ENCODE peak calls at places on chromosomes 4 and X, in eight cellular contexts. One of them, this sample, is unnamed.

GRCh38 chrX:106862972-106863688 is 40.0 kb downstream of the RIPPLY1 start:
- DNase-seq in SJSA1: no peak
- DNase-seq in heart right ventricle: no peak
- DNase-seq in psoas muscle: no peak
- DNase-seq in testis: peak; percentile 12
- DNase-seq in spleen: peak; percentile 63
- DNase-seq in breast epithelium: no peak
- DNase-seq in OCI-LY7: peak; percentile 30
- DNase-seq in this sample: no peak

GRCh38 chr4:184416913-184417734 is 57.2 kb downstream of the IRF2 start:
- DNase-seq in SJSA1: peak; percentile 41
- DNase-seq in heart right ventricle: no peak
- DNase-seq in psoas muscle: no peak
- DNase-seq in testis: no peak
- DNase-seq in spleen: no peak
- DNase-seq in breast epithelium: no peak
- DNase-seq in OCI-LY7: peak; percentile 59
- DNase-seq in this sample: no peak

GRCh38 chr4:144507309-144508101 is 138.5 kb upstream of the HHIP start:
- DNase-seq in SJSA1: no peak
- DNase-seq in heart right ventricle: no peak
- DNase-seq in psoas muscle: no peak
- DNase-seq in testis: no peak
- DNase-seq in spleen: no peak
- DNase-seq in breast epithelium: no peak
- DNase-seq in OCI-LY7: no peak
- DNase-seq in this sample: no peak

GRCh38 chr4:80709082-80709869 is 321.2 kb upstream of the BMP3 start:
- DNase-seq in SJSA1: no peak
- DNase-seq in heart right ventricle: no peak
- DNase-seq in psoas muscle: no peak
- DNase-seq in testis: no peak
- DNase-seq in spleen: no peak
- DNase-seq in breast epithelium: no peak
- DNase-seq in OCI-LY7: no peak
- DNase-seq in this sample: no peak

GRCh38 chr4:72377491-72378194 is 191.4 kb downstream of the ADAMTS3 start:
- DNase-seq in SJSA1: no peak
- DNase-seq in heart right ventricle: no peak
- DNase-seq in psoas muscle: no peak
- DNase-seq in testis: no peak
- DNase-seq in spleen: no peak
- DNase-seq in breast epithelium: no peak
- DNase-seq in OCI-LY7: no peak
- DNase-seq in this sample: no peak

GRCh38 chr4:98919996-98920395 is 8.9 kb downstream of the EIF4E start:
- DNase-seq in SJSA1: no peak
- DNase-seq in heart right ventricle: no peak
- DNase-seq in psoas muscle: no peak
- DNase-seq in testis: no peak
- DNase-seq in spleen: no peak
- DNase-seq in breast epithelium: no peak
- DNase-seq in OCI-LY7: no peak
- DNase-seq in this sample: no peak

GRCh38 chr4:58734030-58734673 is 1624.0 kb upstream of the IGFBP7 start:
- DNase-seq in SJSA1: no peak
- DNase-seq in heart right ventricle: no peak
- DNase-seq in psoas muscle: no peak
- DNase-seq in testis: no peak
- DNase-seq in spleen: no peak
- DNase-seq in breast epithelium: no peak
- DNase-seq in OCI-LY7: no peak
- DNase-seq in this sample: no peak

GRCh38 chr4:11488657-11489448 is 60.2 kb upstream of the HS3ST1 start:
- DNase-seq in SJSA1: no peak
- DNase-seq in heart right ventricle: no peak
- DNase-seq in psoas muscle: no peak
- DNase-seq in testis: no peak
- DNase-seq in spleen: no peak
- DNase-seq in breast epithelium: no peak
- DNase-seq in OCI-LY7: no peak
- DNase-seq in this sample: no peak

GRCh38 chrX:3577551-3577950 is 135.9 kb downstream of the PRKX start:
- DNase-seq in SJSA1: no peak
- DNase-seq in heart right ventricle: no peak
- DNase-seq in psoas muscle: no peak
- DNase-seq in testis: no peak
- DNase-seq in spleen: no peak
- DNase-seq in breast epithelium: no peak
- DNase-seq in OCI-LY7: no peak
- DNase-seq in this sample: no peak

GRCh38 chrX:130829526-130830515 is 73.2 kb downstream of the ENOX2 start:
- DNase-seq in SJSA1: no peak
- DNase-seq in heart right ventricle: no peak
- DNase-seq in psoas muscle: no peak
- DNase-seq in testis: no peak
- DNase-seq in spleen: no peak
- DNase-seq in breast epithelium: no peak
- DNase-seq in OCI-LY7: no peak
- DNase-seq in this sample: no peak

GRCh38 chrX:105636667-105637066 is 185.7 kb upstream of the NRK start:
- DNase-seq in SJSA1: no peak
- DNase-seq in heart right ventricle: no peak
- DNase-seq in psoas muscle: no peak
- DNase-seq in testis: no peak
- DNase-seq in spleen: no peak
- DNase-seq in breast epithelium: no peak
- DNase-seq in OCI-LY7: no peak
- DNase-seq in this sample: no peak

GRCh38 chr4:57465321-57466056 is 355.3 kb upstream of the IGFBP7 start:
- DNase-seq in SJSA1: no peak
- DNase-seq in heart right ventricle: no peak
- DNase-seq in psoas muscle: no peak
- DNase-seq in testis: no peak
- DNase-seq in spleen: no peak
- DNase-seq in breast epithelium: no peak
- DNase-seq in OCI-LY7: no peak
- DNase-seq in this sample: no peak

GRCh38 chr4:82666970-82667665 is 105.3 kb upstream of the TMEM150C start:
- DNase-seq in SJSA1: no peak
- DNase-seq in heart right ventricle: no peak
- DNase-seq in psoas muscle: no peak
- DNase-seq in testis: no peak
- DNase-seq in spleen: no peak
- DNase-seq in breast epithelium: no peak
- DNase-seq in OCI-LY7: no peak
- DNase-seq in this sample: no peak

GRCh38 chrX:22742174-22742573 is 257.6 kb upstream of the DDX53 start:
- DNase-seq in SJSA1: no peak
- DNase-seq in heart right ventricle: no peak
- DNase-seq in psoas muscle: no peak
- DNase-seq in testis: no peak
- DNase-seq in spleen: no peak
- DNase-seq in breast epithelium: no peak
- DNase-seq in OCI-LY7: no peak
- DNase-seq in this sample: no peak

GRCh38 chr4:16642897-16643296 is 255.5 kb downstream of the LDB2 start:
- DNase-seq in SJSA1: no peak
- DNase-seq in heart right ventricle: no peak
- DNase-seq in psoas muscle: no peak
- DNase-seq in testis: no peak
- DNase-seq in spleen: no peak
- DNase-seq in breast epithelium: no peak
- DNase-seq in OCI-LY7: no peak
- DNase-seq in this sample: no peak

GRCh38 chr4:118224239-118224829 is 128.5 kb downstream of the PRSS12 start:
- DNase-seq in SJSA1: peak; percentile 39
- DNase-seq in heart right ventricle: no peak
- DNase-seq in psoas muscle: no peak
- DNase-seq in testis: no peak
- DNase-seq in spleen: no peak
- DNase-seq in breast epithelium: no peak
- DNase-seq in OCI-LY7: peak; percentile 55
- DNase-seq in this sample: no peak

GRCh38 chrX:15947648-15948317 is 93.2 kb upstream of the AP1S2 start:
- DNase-seq in SJSA1: peak; percentile 41
- DNase-seq in heart right ventricle: no peak
- DNase-seq in psoas muscle: no peak
- DNase-seq in testis: peak; percentile 18
- DNase-seq in spleen: no peak
- DNase-seq in breast epithelium: no peak
- DNase-seq in OCI-LY7: no peak
- DNase-seq in this sample: no peak

GRCh38 chr4:145888393-145888792 is 50.2 kb downstream of the ZNF827 start:
- DNase-seq in SJSA1: no peak
- DNase-seq in heart right ventricle: no peak
- DNase-seq in psoas muscle: no peak
- DNase-seq in testis: no peak
- DNase-seq in spleen: no peak
- DNase-seq in breast epithelium: no peak
- DNase-seq in OCI-LY7: peak; percentile 13
- DNase-seq in this sample: no peak

DNA sequence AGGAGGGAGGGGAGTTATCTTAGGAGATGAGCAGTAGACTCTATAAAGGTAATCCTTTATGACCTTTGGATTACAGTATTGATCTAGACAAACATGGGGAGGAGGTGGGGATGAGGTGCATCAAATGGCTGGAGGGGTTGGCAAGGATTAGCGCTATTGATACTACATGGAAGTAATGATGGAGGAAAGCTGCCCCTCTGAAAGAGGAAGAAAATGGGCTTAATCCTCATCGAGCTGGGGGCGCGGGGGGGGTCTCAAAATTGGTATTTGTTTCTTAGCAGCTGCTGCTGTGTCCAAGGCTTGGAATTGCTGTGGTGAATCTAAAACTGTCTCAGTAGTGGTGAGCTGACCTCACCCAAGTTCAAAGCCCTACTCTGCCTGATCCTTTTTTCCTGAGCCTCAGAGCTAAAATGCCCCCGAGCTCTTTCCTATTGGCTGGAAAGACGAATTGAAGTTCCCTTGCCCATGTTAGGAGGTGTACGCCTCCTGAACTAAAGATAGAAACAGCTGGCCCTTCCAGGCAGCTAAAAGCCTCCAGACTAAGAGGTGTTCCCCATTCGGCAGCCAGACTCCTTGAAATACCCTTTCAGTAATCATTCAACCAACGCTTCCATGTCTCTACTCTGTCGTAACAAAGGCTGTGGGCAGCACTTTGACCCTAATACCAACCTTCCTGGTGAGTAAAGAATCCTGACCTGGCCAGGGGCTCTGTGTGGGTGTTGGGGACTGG is at the start of gene ITGB1BP2:
- DNase-seq in SJSA1: no peak
- DNase-seq in heart right ventricle: no peak
- DNase-seq in psoas muscle: no peak
- DNase-seq in testis: peak; percentile 39
- DNase-seq in spleen: no peak
- DNase-seq in breast epithelium: no peak
- DNase-seq in OCI-LY7: no peak
- DNase-seq in this sample: no peak
- H3K27ac ChIP-seq in SJSA1: no peak within 1 kb of the TSS
- H3K27ac ChIP-seq in heart right ventricle: peak within 1 kb of the TSS; percentile 84
- H3K27ac ChIP-seq in psoas muscle: peak within 1 kb of the TSS; percentile 80
- H3K27ac ChIP-seq in testis: no peak within 1 kb of the TSS
- H3K27ac ChIP-seq in spleen: peak within 1 kb of the TSS; percentile 25
- H3K27ac ChIP-seq in breast epithelium: no peak within 1 kb of the TSS
- H3K27ac ChIP-seq in OCI-LY7: no peak within 1 kb of the TSS
- H3K27ac ChIP-seq in this sample: no peak within 1 kb of the TSS

GRCh38 chr4:33714971-33715370 is 2529.3 kb downstream of the ARAP2 start:
- DNase-seq in SJSA1: no peak
- DNase-seq in heart right ventricle: no peak
- DNase-seq in psoas muscle: no peak
- DNase-seq in testis: no peak
- DNase-seq in spleen: no peak
- DNase-seq in breast epithelium: no peak
- DNase-seq in OCI-LY7: no peak
- DNase-seq in this sample: no peak
- H3K27ac ChIP-seq in SJSA1: no peak overlapping the region
- H3K27ac ChIP-seq in heart right ventricle: no peak overlapping the region
- H3K27ac ChIP-seq in psoas muscle: no peak overlapping the region
- H3K27ac ChIP-seq in testis: no peak overlapping the region
- H3K27ac ChIP-seq in spleen: no peak overlapping the region
- H3K27ac ChIP-seq in breast epithelium: no peak overlapping the region
- H3K27ac ChIP-seq in OCI-LY7: no peak overlapping the region
- H3K27ac ChIP-seq in this sample: no peak overlapping the region

GRCh38 chr4:165330071-165330470 is 2.6 kb downstream of the MSMO1 start:
- DNase-seq in SJSA1: no peak
- DNase-seq in heart right ventricle: no peak
- DNase-seq in psoas muscle: no peak
- DNase-seq in testis: no peak
- DNase-seq in spleen: no peak
- DNase-seq in breast epithelium: no peak
- DNase-seq in OCI-LY7: no peak
- DNase-seq in this sample: no peak

GRCh38 chr4:165328101-165328425 is 594 bp downstream of the MSMO1 start:
- DNase-seq in SJSA1: no peak
- DNase-seq in heart right ventricle: no peak
- DNase-seq in psoas muscle: no peak
- DNase-seq in testis: no peak
- DNase-seq in spleen: no peak
- DNase-seq in breast epithelium: no peak
- DNase-seq in OCI-LY7: no peak
- DNase-seq in this sample: no peak

GRCh38 chr4:165326831-165327210 is 648 bp upstream of the MSMO1 start:
- DNase-seq in SJSA1: no peak
- DNase-seq in heart right ventricle: no peak
- DNase-seq in psoas muscle: peak; percentile 15
- DNase-seq in testis: peak; percentile 77
- DNase-seq in spleen: peak; percentile 77
- DNase-seq in breast epithelium: no peak
- DNase-seq in OCI-LY7: peak; percentile 62
- DNase-seq in this sample: peak; percentile 55

GRCh38 chr4:165327211-165328100 is at the start of gene MSMO1:
- DNase-seq in SJSA1: peak; percentile 96
- DNase-seq in heart right ventricle: peak; percentile 99
- DNase-seq in psoas muscle: peak; percentile 99
- DNase-seq in testis: peak; percentile 100
- DNase-seq in spleen: peak; percentile 100
- DNase-seq in breast epithelium: peak; percentile 99
- DNase-seq in OCI-LY7: peak; percentile 99
- DNase-seq in this sample: peak; percentile 100

DNA sequence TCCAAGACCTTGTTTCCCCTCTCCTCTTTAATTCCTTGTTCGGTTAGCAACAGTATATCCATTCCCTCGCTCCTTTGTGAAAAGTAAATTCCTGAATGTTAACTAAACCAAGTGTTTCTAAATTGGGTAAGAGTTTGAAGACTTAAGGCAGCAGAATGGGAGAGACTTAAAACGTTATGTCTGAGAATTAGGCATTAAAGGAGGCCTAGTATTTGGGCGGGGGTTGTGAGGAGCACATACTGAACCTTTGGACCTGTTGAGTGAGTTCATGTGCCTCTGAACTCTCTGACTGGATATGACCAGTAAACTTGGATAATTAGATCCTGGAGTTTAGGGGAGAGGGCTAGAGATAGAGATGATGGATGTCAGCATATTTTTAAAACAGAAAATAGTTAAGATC is 1.2 kb downstream of the MSMO1 start:
- DNase-seq in SJSA1: no peak
- DNase-seq in heart right ventricle: no peak
- DNase-seq in psoas muscle: no peak
- DNase-seq in testis: no peak
- DNase-seq in spleen: no peak
- DNase-seq in breast epithelium: no peak
- DNase-seq in OCI-LY7: no peak
- DNase-seq in this sample: no peak
- H3K27ac ChIP-seq in SJSA1: no peak overlapping the region
- H3K27ac ChIP-seq in heart right ventricle: no peak overlapping the region
- H3K27ac ChIP-seq in psoas muscle: no peak overlapping the region
- H3K27ac ChIP-seq in testis: peak overlapping the region; percentile 91
- H3K27ac ChIP-seq in spleen: no peak overlapping the region
- H3K27ac ChIP-seq in breast epithelium: no peak overlapping the region
- H3K27ac ChIP-seq in OCI-LY7: peak overlapping the region; percentile 73
- H3K27ac ChIP-seq in this sample: no peak overlapping the region

GRCh38 chrX:144006811-144007210 is 122.9 kb downstream of the UBE2NL start:
- DNase-seq in SJSA1: no peak
- DNase-seq in heart right ventricle: no peak
- DNase-seq in psoas muscle: no peak
- DNase-seq in testis: no peak
- DNase-seq in spleen: no peak
- DNase-seq in breast epithelium: no peak
- DNase-seq in OCI-LY7: no peak
- DNase-seq in this sample: no peak
- H3K27ac ChIP-seq in SJSA1: no peak overlapping the region
- H3K27ac ChIP-seq in heart right ventricle: no peak overlapping the region
- H3K27ac ChIP-seq in psoas muscle: no peak overlapping the region
- H3K27ac ChIP-seq in testis: no peak overlapping the region
- H3K27ac ChIP-seq in spleen: no peak overlapping the region
- H3K27ac ChIP-seq in breast epithelium: no peak overlapping the region
- H3K27ac ChIP-seq in OCI-LY7: no peak overlapping the region
- H3K27ac ChIP-seq in this sample: no peak overlapping the region